ENCODE peak calls at places on chromosomes 4 and X, in five cellular contexts. M, F, S, E and D are unnamed samples.

GRCh38 chrX:133972916-133973315 is 12.5 kb downstream of the GPC3 start:
- DNase-seq in F (no peak), S (no peak), M (no peak), E (no peak), D (no peak)

GRCh38 chr4:186144596-186145569 is 40.4 kb downstream of the FAM149A start:
- DNase-seq in F (no peak), E (peak; percentile 67), M (peak; percentile 32), S (peak; percentile 95), D (no peak)

GRCh38 chr4:30002345-30002744 is 717.8 kb upstream of the PCDH7 start:
- DNase-seq in E (no peak), F (no peak), M (no peak), S (no peak), D (no peak)

GRCh38 chr4:62881901-62882300 is 1527.3 kb downstream of the TECRL start:
- DNase-seq in E (no peak), F (no peak), S (no peak), M (no peak), D (no peak)

GRCh38 chr4:164621886-164622521 is 131.9 kb upstream of the SMIM31 start:
- DNase-seq in F (no peak), M (no peak), E (no peak), S (no peak), D (no peak)

GRCh38 chr4:125315571-125316390 is 1.0 kb downstream of the FAT4 start:
- DNase-seq in E (peak; percentile 67), S (peak; percentile 90), M (peak; percentile 12), F (no peak), D (no peak)

GRCh38 chrX:39550795-39551361 is 546.9 kb downstream of the BCOR start:
- DNase-seq in S (no peak), F (no peak), E (no peak), M (no peak), D (no peak)

GRCh38 chr4:40800064-40800463 is 50.3 kb downstream of the NSUN7 start:
- DNase-seq in F (no peak), S (no peak), M (no peak), E (no peak), D (no peak)

GRCh38 chr4:122542411-122543236 is 78.2 kb downstream of the IL21 start:
- DNase-seq in E (no peak), S (no peak), F (peak; percentile 7), M (no peak), D (no peak)

GRCh38 chrX:140764401-140764919 is 54.9 kb downstream of the LINC00632 start:
- DNase-seq in M (no peak), F (peak; percentile 18), S (peak; percentile 59), E (peak; percentile 48), D (peak; percentile 1)

GRCh38 chrX:115067812-115068211 is 50.4 kb upstream of the IL13RA2 start:
- DNase-seq in E (no peak), S (no peak), F (no peak), M (no peak), D (no peak)

GRCh38 chrX:15269618-15270521 is at the start of gene ASB9:
- DNase-seq in F (no peak), M (peak; percentile 13), E (peak; percentile 23), S (no peak), D (no peak)

GRCh38 chr4:39763714-39764572 is 66.0 kb downstream of the UBE2K start:
- DNase-seq in M (no peak), F (no peak), E (no peak), S (no peak), D (no peak)

GRCh38 chr4:25031077-25031606 is 396 bp upstream of the LGI2 start:
- DNase-seq in F (no peak), S (peak; percentile 50), E (peak; percentile 42), M (no peak), D (no peak)

GRCh38 chrX:121781991-121782390 is 734.6 kb downstream of the GLUD2 start:
- DNase-seq in E (no peak), F (no peak), S (no peak), M (no peak), D (no peak)

GRCh38 chr4:92307886-92308285 is 4.1 kb downstream of the GRID2 start:
- DNase-seq in M (no peak), F (no peak), S (peak; percentile 15), E (no peak), D (no peak)

GRCh38 chr4:109434007-109434792 is 585 bp downstream of the SEC24B start:
- DNase-seq in S (peak; percentile 59), M (peak; percentile 24), E (peak; percentile 58), F (no peak), D (peak; percentile 1)

GRCh38 chr4:117771647-117772337 is 262.5 kb upstream of the NDST3 start:
- DNase-seq in M (no peak), E (no peak), S (peak; percentile 20), F (no peak), D (no peak)

GRCh38 chrX:9919632-9920172 is 47.5 kb upstream of the CLDN34 start:
- DNase-seq in S (no peak), F (no peak), M (no peak), E (no peak), D (no peak)

GRCh38 chr4:145132521-145133098 is 34.5 kb downstream of the ABCE1 start:
- DNase-seq in F (no peak), S (no peak), E (no peak), M (no peak), D (peak; percentile 39)

GRCh38 chrX:112867570-112867969 is 26.9 kb upstream of the AMOT start:
- DNase-seq in F (no peak), E (no peak), M (no peak), S (peak; percentile 38), D (no peak)

GRCh38 chr4:153555730-153556440 is 89.7 kb downstream of the TMEM131L start:
- DNase-seq in E (peak; percentile 88), F (peak; percentile 72), S (no peak), M (peak; percentile 34), D (no peak)

GRCh38 chr4:144647095-144647959 is 1.4 kb downstream of the HHIP start:
- DNase-seq in M (no peak), F (no peak), E (no peak), S (peak; percentile 36), D (no peak)

GRCh38 chrX:3346436-3347329 is at the start of gene MXRA5:
- DNase-seq in S (peak; percentile 74), F (no peak), M (peak; percentile 17), E (no peak), D (no peak)

GRCh38 chrX:17627026-17627425 is 110.3 kb upstream of the SCML1 start:
- DNase-seq in M (no peak), E (no peak), S (no peak), F (no peak), D (no peak)

GRCh38 chr4:181301735-181302380 is 941.3 kb upstream of the TENM3 start:
- DNase-seq in M (peak; percentile 5), E (peak; percentile 13), F (peak; percentile 7), S (peak; percentile 58), D (no peak)

GRCh38 chrX:41718481-41719245 is 5.3 kb upstream of the GPR82 start:
- DNase-seq in M (no peak), S (peak; percentile 83), F (no peak), E (no peak), D (no peak)

GRCh38 chrX:15301924-15302323 is 13.5 kb downstream of the ASB11 start:
- DNase-seq in E (peak; percentile 56), S (no peak), F (no peak), M (no peak), D (no peak)

GRCh38 chrX:136850441-136851175 is 29.9 kb downstream of the RBMX start:
- DNase-seq in M (no peak), S (no peak), E (no peak), F (no peak), D (no peak)

GRCh38 chr4:183264614-183265013 is 55.5 kb downstream of the CLDN22 start:
- DNase-seq in E (no peak), F (peak; percentile 46), M (no peak), S (no peak), D (no peak)

GRCh38 chr4:41878170-41878941 is 56.9 kb upstream of the TMEM33 start:
- DNase-seq in E (no peak), S (peak; percentile 59), F (no peak), M (no peak), D (no peak)

GRCh38 chrX:41118156-41118555 is 32.9 kb downstream of the USP9X start:
- DNase-seq in M (no peak), S (no peak), F (no peak), E (no peak), D (no peak)

GRCh38 chr4:2451821-2452785 is 16.8 kb upstream of the RNF4 start:
- DNase-seq in F (no peak), E (no peak), S (no peak), M (no peak), D (no peak)

GRCh38 chrX:41332408-41332987 is 1.5 kb upstream of the DDX3X start:
- DNase-seq in E (peak; percentile 42), S (no peak), M (peak; percentile 7), F (no peak), D (no peak)

GRCh38 chr4:176044589-176044951 is 21.1 kb upstream of the WDR17 start:
- DNase-seq in F (no peak), M (no peak), E (peak; percentile 30), S (no peak), D (no peak)

GRCh38 chr4:101163936-101164335 is 183.4 kb downstream of the PPP3CA start:
- DNase-seq in F (no peak), M (no peak), E (no peak), S (no peak), D (no peak)

GRCh38 chrX:86460760-86461159 is 312.5 kb downstream of the DACH2 start:
- DNase-seq in M (no peak), S (no peak), E (no peak), F (no peak), D (no peak)

GRCh38 chr4:52714597-52715254 is 36.5 kb downstream of the ERVMER34-1 start:
- DNase-seq in M (no peak), S (no peak), F (no peak), E (no peak), D (no peak)

GRCh38 chr4:105474110-105474518 is 252 bp upstream of the PPA2 start:
- DNase-seq in E (peak; percentile 90), S (no peak), M (no peak), F (peak; percentile 45), D (no peak)

GRCh38 chrX:9535101-9535500 is 70.2 kb downstream of the TBL1X start:
- DNase-seq in M (no peak), E (no peak), S (no peak), F (no peak), D (no peak)